ENCODE peak calls at places on chromosomes 11 and 22, in seven cellular contexts. B is Peyer's patch, W is right atrium auricular region, M is stomach, K is iPS DF 6.9, G is psoas muscle, P is neuronal stem cell. U is an unnamed sample.
A peak's percentile ranks its signal among the peaks of the same experiment; 100 is the strongest.

GRCh38 chr11:6475936-6476335 is 2.2 kb upstream of the TRIM3 start:
- DNase-seq in W (no peak), P (no peak), K (no peak), G (no peak), M (peak; percentile 72), B (no peak), U (no peak)

GRCh38 chr11:118180300-118180703 is 3.9 kb upstream of the SCN2B start:
- DNase-seq in G (peak; percentile 79), B (no peak), P (peak; percentile 60), K (no peak), M (no peak), W (peak; percentile 85), U (peak; percentile 30)

GRCh38 chr11:11020747-11021149 is 162.9 kb upstream of the ZBED5 start:
- DNase-seq in K (no peak), W (no peak), P (no peak), B (no peak), G (no peak), M (no peak), U (peak; percentile 69)

GRCh38 chr11:123431619-123432018 is 1.6 kb downstream of the GRAMD1B start:
- DNase-seq in P (no peak), G (no peak), M (no peak), W (no peak), K (no peak), B (no peak), U (no peak)

GRCh38 chr22:19579880-19580279 is 55.7 kb upstream of the CLDN5 start:
- DNase-seq in M (no peak), W (no peak), G (peak; percentile 65), K (no peak), B (no peak), P (no peak), U (peak; percentile 37)

GRCh38 chr11:12224537-12224893 is 114.1 kb downstream of the MICAL2 start:
- DNase-seq in M (peak; percentile 90), P (no peak), K (no peak), G (peak; percentile 87), W (peak; percentile 82), B (no peak), U (peak; percentile 87)

GRCh38 chr11:86062719-86063118 is 6.2 kb downstream of the PICALM start:
- DNase-seq in K (no peak), W (no peak), M (no peak), P (no peak), B (no peak), G (no peak), U (no peak)

GRCh38 chr22:42893366-42894150 is 36.5 kb upstream of the ARFGAP3 start:
- DNase-seq in W (no peak), P (no peak), B (no peak), M (no peak), G (no peak), K (no peak), U (no peak)

GRCh38 chr11:13776134-13776815 is 107.8 kb downstream of the FAR1 start:
- DNase-seq in M (no peak), W (no peak), B (no peak), P (no peak), G (no peak), K (no peak), U (peak; percentile 19)

GRCh38 chr11:117703209-117703608 is 93.8 kb downstream of the DSCAML1 start:
- DNase-seq in K (no peak), W (no peak), B (no peak), M (no peak), P (no peak), G (no peak), U (no peak)

GRCh38 chr11:84795698-84796097 is 831.4 kb downstream of the DLG2 start:
- DNase-seq in G (no peak), B (no peak), W (no peak), P (no peak), K (no peak), M (no peak), U (no peak)

GRCh38 chr22:41028841-41029240 is 63.6 kb upstream of the EP300 start:
- DNase-seq in P (no peak), B (no peak), M (no peak), G (no peak), W (no peak), K (no peak), U (no peak)

GRCh38 chr22:28904211-28904808 is 20.9 kb downstream of the ZNRF3 start:
- DNase-seq in W (no peak), M (no peak), K (no peak), G (no peak), B (no peak), P (no peak), U (no peak)

GRCh38 chr11:101363706-101364275 is 220.0 kb downstream of the TRPC6 start:
- DNase-seq in P (no peak), K (no peak), W (no peak), G (no peak), B (no peak), M (no peak), U (no peak)

GRCh38 chr11:117936973-117937372 is 7.8 kb upstream of the TMPRSS13 start:
- DNase-seq in M (no peak), G (no peak), P (no peak), W (no peak), K (no peak), B (no peak), U (no peak)

GRCh38 chr11:19389787-19390303 is 149.1 kb upstream of the E2F8 start:
- DNase-seq in B (no peak), M (no peak), K (no peak), W (no peak), P (no peak), G (peak; percentile 72), U (no peak)

GRCh38 chr22:45235101-45235777 is 5.5 kb downstream of the KIAA0930 start:
- DNase-seq in K (no peak), P (no peak), M (peak; percentile 56), G (no peak), B (no peak), W (no peak), U (no peak)

GRCh38 chr11:82927264-82927880 is 25.8 kb downstream of the DDIAS start:
- DNase-seq in M (no peak), P (peak; percentile 26), K (peak; percentile 16), W (no peak), G (no peak), B (no peak), U (peak; percentile 81)

GRCh38 chr11:117861151-117862018 is 15.1 kb downstream of the FXYD6 start:
- DNase-seq in K (peak; percentile 70), P (peak; percentile 66), G (peak; percentile 72), B (no peak), M (peak; percentile 24), W (peak; percentile 59), U (peak; percentile 85)

GRCh38 chr22:48845356-48845936 is 982.2 kb downstream of the BRD1 start:
- DNase-seq in B (no peak), K (no peak), W (no peak), M (no peak), P (no peak), G (no peak), U (no peak)

GRCh38 chr11:64804346-64805210 is 1.6 kb upstream of the MAP4K2 start:
- DNase-seq in M (no peak), W (no peak), B (no peak), G (no peak), P (no peak), K (no peak), U (no peak)
- H3K4me1 ChIP-seq in M (peaks cover 50% of the 10 kb centered on the region), W (no peaks in the 10 kb centered on the region), B (peaks cover 34% of the 10 kb centered on the region), G (peaks cover 12% of the 10 kb centered on the region), P (peaks cover 11% of the 10 kb centered on the region), K (peaks cover 2% of the 10 kb centered on the region), U (peaks cover 8% of the 10 kb centered on the region)

GRCh38 chr22:24291538-24292201 is 21.0 kb downstream of the SPECC1L start:
- DNase-seq in K (no peak), P (no peak), W (no peak), G (no peak), M (no peak), B (no peak), U (no peak)

GRCh38 chr22:24289781-24290181 is 19.1 kb downstream of the SPECC1L start:
- DNase-seq in P (peak; percentile 37), B (no peak), G (no peak), M (no peak), W (no peak), K (no peak), U (no peak)

GRCh38 chr22:24290459-24290858 is 19.8 kb downstream of the SPECC1L start:
- DNase-seq in G (no peak), P (no peak), M (no peak), W (no peak), K (no peak), B (no peak), U (no peak)

GRCh38 chr22:24285245-24285644 is 14.6 kb downstream of the SPECC1L start:
- DNase-seq in K (no peak), G (no peak), W (no peak), M (no peak), P (no peak), B (no peak), U (no peak)

GRCh38 chr22:24289138-24289537 is 18.5 kb downstream of the SPECC1L start:
- DNase-seq in W (no peak), B (no peak), P (no peak), K (no peak), G (no peak), M (no peak), U (no peak)
- H3K27ac ChIP-seq in W (peak overlapping the region; percentile 78), B (no peak overlapping the region), P (no peak overlapping the region), K (no peak overlapping the region), G (peak overlapping the region; percentile 66), M (peak overlapping the region; percentile 54), U (no peak overlapping the region)

DNA sequence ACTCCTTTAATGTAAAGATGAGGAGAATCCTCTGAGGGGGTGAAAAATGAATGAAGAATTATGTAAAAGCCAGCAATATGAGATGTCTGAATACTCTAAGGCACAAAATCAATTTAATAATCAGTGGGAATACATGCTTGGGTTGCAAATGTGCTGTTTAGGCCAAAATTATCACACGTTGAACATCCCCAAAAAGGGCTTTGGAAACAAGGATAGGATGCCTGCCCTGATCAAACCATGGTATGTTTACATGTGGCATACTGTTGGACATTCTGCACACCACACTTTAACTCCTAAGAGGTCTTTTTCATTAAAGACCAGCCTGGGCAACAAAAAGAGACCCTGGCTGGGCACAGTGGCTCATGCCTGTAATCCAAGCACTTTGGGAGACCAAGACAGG is 26.3 kb downstream of the F2 start:
- DNase-seq in G (no peak), P (no peak), B (no peak), W (no peak), M (no peak), K (no peak), U (no peak)
- H3K36me3 ChIP-seq in G (peaks cover 96% of the 10 kb centered on the region), P (peaks cover 49% of the 10 kb centered on the region), B (peaks cover 82% of the 10 kb centered on the region), W (peaks cover 75% of the 10 kb centered on the region), M (peaks cover 93% of the 10 kb centered on the region), K (peaks cover 31% of the 10 kb centered on the region), U (peaks cover 95% of the 10 kb centered on the region)

DNA sequence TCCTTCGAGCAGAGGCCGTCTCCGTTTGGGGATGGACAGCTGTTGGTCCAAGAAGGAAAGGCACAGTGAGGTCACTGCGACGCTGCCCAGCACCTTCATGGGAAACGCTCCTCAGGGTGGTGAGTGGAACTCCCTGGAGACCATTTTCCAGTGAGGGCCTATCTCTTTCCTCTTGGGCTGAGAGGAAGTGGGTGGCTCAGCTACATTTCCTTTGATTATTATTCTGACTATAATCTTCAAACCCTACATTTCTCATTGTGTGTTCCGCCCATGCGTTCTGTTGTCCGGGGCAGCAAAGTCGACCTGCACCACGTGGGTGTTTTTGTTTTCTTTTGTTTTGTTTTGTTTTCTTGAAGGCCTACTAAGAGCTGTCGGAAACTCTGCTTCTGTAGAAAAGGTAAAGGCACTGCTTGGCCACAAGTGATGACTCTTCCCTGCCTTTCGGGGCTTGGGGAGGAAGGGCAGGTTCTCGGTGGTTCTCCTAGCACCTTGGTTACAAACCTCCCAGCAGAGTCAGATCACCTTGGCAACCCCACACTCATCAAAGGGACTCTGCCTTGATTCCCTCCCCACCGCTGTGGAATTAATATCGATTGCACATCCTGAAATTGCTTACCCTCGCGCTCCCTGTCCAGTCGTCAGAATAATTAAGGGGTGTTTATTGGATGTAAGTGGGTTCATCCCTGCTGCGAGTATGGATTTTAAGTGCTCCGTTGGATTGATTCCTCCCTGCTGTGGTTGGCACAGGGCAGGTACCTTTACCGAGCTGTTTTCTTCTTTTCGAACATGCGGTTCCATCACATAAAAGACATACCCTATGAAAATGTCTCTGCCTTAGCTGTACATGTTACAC is 7.2 kb downstream of the PARVB start:
- DNase-seq in M (no peak), B (no peak), W (no peak), G (peak; percentile 42), K (no peak), P (no peak), U (no peak)
- H3K4me1 ChIP-seq in M (peaks cover 11% of the 10 kb centered on the region), B (peaks cover 6% of the 10 kb centered on the region), W (no peaks in the 10 kb centered on the region), G (peaks cover 90% of the 10 kb centered on the region), K (no peaks in the 10 kb centered on the region), P (peaks cover 3% of the 10 kb centered on the region), U (peaks cover 12% of the 10 kb centered on the region)